ENCODE peak calls at places on chromosome 3, in five cellular contexts. L, Z, D, H and M are unnamed samples.

GRCh38 chr3:130480736-130481135 is 36.2 kb upstream of the COL6A6 start:
- DNase-seq in L (no peak), Z (peak), D (peak), H (no peak), M (no peak)

GRCh38 chr3:47961815-47962606 is 54.2 kb downstream of the MAP4 start:
- DNase-seq in L (no peak), Z (peak), D (peak), H (peak), M (no peak)

GRCh38 chr3:64595253-64595694 is 92.5 kb downstream of the ADAMTS9 start:
- DNase-seq in L (peak), Z (peak), D (no peak), H (no peak), M (no peak)

GRCh38 chr3:177770821-177771220 is 573.5 kb upstream of the TBL1XR1 start:
- DNase-seq in L (no peak), Z (no peak), D (no peak), H (no peak), M (no peak)

GRCh38 chr3:127589600-127590281 is 792 bp downstream of the TPRA1 start:
- DNase-seq in L (peak), Z (no peak), D (peak), H (peak), M (no peak)

GRCh38 chr3:125589743-125590142 is 5.6 kb downstream of the OSBPL11 start:
- DNase-seq in L (no peak), Z (no peak), D (no peak), H (no peak), M (no peak)

GRCh38 chr3:11944052-11944673 is 60.0 kb upstream of the SYN2 start:
- DNase-seq in L (no peak), Z (peak), D (peak), H (peak), M (no peak)

GRCh38 chr3:171165499-171165921 is 139.0 kb upstream of the SLC2A2 start:
- DNase-seq in L (no peak), Z (no peak), D (no peak), H (no peak), M (no peak)

GRCh38 chr3:195195321-195196209 is 75.4 kb downstream of the XXYLT1 start:
- DNase-seq in L (peak), Z (no peak), D (no peak), H (no peak), M (peak)

GRCh38 chr3:37295925-37296324 is 121.5 kb upstream of the LRRFIP2 start:
- DNase-seq in L (no peak), Z (peak), D (no peak), H (no peak), M (no peak)

GRCh38 chr3:30770387-30770786 is 124.1 kb downstream of the GADL1 start:
- DNase-seq in L (peak), Z (peak), D (peak), H (no peak), M (no peak)

GRCh38 chr3:100401674-100402036 is 316 bp downstream of the LNP1 start:
- DNase-seq in L (peak), Z (no peak), D (peak), H (peak), M (peak)

GRCh38 chr3:168187233-168187632 is 91.5 kb upstream of the GOLIM4 start:
- DNase-seq in L (no peak), Z (no peak), D (no peak), H (no peak), M (no peak)

GRCh38 chr3:13027154-13027553 is 46.1 kb downstream of the IQSEC1 start:
- DNase-seq in L (no peak), Z (no peak), D (no peak), H (no peak), M (no peak)

GRCh38 chr3:48899298-48899697 is 616 bp upstream of the SLC25A20 start:
- DNase-seq in L (no peak), Z (no peak), D (no peak), H (no peak), M (no peak)

GRCh38 chr3:128278761-128279593 is 125.7 kb downstream of the EEFSEC start:
- DNase-seq in L (peak), Z (no peak), D (no peak), H (peak), M (peak)

GRCh38 chr3:56923546-56924224 is 121.9 kb upstream of the ARHGEF3 start:
- DNase-seq in L (no peak), Z (peak), D (peak), H (peak), M (no peak)

GRCh38 chr3:158279584-158279983 is 169.7 kb downstream of the RSRC1 start:
- DNase-seq in L (no peak), Z (no peak), D (no peak), H (no peak), M (no peak)

GRCh38 chr3:175932586-175932985 is 1073.5 kb downstream of the NAALADL2 start:
- DNase-seq in L (no peak), Z (no peak), D (no peak), H (no peak), M (no peak)

GRCh38 chr3:138270245-138270644 is 59.4 kb downstream of the NME9 start:
- DNase-seq in L (no peak), Z (no peak), D (no peak), H (no peak), M (no peak)
- TF ChIP-seq CTCF in L (no peak), Z (no peak), D (no peak), H (no peak), M (no peak)

DNA sequence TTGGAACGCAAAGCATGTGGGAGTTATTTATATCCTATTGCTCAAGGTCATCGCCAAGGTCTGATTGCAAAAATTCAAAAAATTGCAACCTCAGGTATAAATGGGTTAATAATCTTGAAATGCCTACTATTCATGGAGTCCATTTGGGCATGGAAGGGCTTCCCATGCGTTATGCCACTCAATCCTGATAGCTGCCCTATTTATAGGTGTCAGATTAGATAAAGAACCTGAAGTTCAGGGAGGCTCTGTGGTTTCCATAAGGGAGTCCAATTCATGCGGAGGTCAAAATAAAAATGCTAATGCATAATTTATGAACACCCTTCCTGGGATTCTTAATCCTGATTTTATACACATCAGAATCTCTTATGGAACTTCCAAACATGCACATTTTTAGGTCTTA is 324.3 kb upstream of the CFAP20DC start:
- DNase-seq in L (no peak), Z (no peak), D (no peak), H (no peak), M (no peak)
- TF ChIP-seq CTCF in L (no peak), Z (no peak), D (no peak), H (no peak), M (no peak)

GRCh38 chr3:20563236-20563635 is 377.2 kb upstream of the SGO1 start:
- DNase-seq in L (no peak), Z (no peak), D (no peak), H (no peak), M (no peak)
- TF ChIP-seq CTCF in L (no peak), Z (no peak), D (no peak), H (no peak), M (no peak)

GRCh38 chr3:71512544-71512943 is 71.0 kb downstream of the FOXP1 start:
- DNase-seq in L (no peak), Z (no peak), D (no peak), H (no peak), M (no peak)

GRCh38 chr3:71511446-71511845 is 72.1 kb downstream of the FOXP1 start:
- DNase-seq in L (no peak), Z (no peak), D (no peak), H (no peak), M (no peak)

GRCh38 chr3:71513081-71513480 is 70.4 kb downstream of the FOXP1 start:
- DNase-seq in L (no peak), Z (no peak), D (no peak), H (no peak), M (no peak)

GRCh38 chr3:71511037-71511436 is 72.5 kb downstream of the FOXP1 start:
- DNase-seq in L (no peak), Z (no peak), D (no peak), H (no peak), M (no peak)

DNA sequence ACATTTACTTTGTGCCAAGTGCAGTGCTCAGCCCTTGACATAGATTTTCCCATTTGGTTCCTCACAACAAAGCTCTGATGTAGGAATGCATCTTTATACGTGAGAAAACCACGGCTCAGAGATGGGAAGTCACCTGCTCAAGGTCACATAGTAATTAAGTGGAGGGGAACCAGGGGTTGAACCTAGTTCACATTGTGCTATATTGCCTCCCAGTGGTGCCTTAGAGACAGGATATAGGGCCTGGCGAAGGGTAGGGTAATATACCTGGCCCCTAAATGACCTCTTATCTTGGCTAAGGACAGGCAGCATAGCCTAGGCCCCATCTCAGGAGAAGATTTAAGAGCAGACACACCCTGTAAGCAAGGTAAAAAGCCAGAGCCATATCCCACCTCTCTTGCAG is 71.5 kb downstream of the FOXP1 start:
- DNase-seq in L (no peak), Z (no peak), D (no peak), H (peak), M (no peak)
- TF ChIP-seq CTCF in L (no peak), Z (no peak), D (no peak), H (peak), M (no peak)

DNA sequence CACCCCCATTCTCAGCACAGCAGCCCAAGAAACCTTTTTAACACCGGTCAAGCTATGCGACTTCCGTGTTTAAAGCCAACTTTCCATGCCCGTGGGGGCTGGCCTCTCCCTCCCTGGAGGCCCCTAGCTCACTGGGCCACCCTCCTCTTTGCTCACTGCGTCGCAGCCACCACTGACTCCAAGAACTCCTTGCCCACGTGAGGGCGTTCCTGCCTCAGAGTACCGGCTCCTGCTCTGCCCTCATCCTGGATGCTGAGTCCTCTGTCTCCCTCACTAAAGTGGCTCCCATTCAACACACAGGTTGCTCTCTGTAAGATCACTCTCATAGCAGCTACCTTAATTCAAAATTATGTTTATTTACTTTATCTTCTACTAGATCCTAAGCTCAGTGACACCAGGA is 8.2 kb downstream of the BDH1 start:
- DNase-seq in L (no peak), Z (no peak), D (peak), H (peak), M (no peak)
- TF ChIP-seq CTCF in L (no peak), Z (no peak), D (no peak), H (no peak), M (no peak)

GRCh38 chr3:45437388-45437787 is 49.0 kb downstream of the LARS2 start:
- DNase-seq in L (no peak), Z (no peak), D (no peak), H (no peak), M (no peak)
- TF ChIP-seq CTCF in L (no peak), Z (no peak), D (no peak), H (no peak), M (no peak)